ENCODE peak calls at places on chromosomes 16 and 17, in eight cellular contexts. W is astrocyte of the spinal cord; P is GM23248; S is CD8-positive, alpha-beta T cell; E is esophagus squamous epithelium; N is neural progenitor cell; M is HAP-1; Z is cardiac muscle cell. Q is an unnamed sample.

GRCh38 chr17:45792995-45793755 is 9.1 kb downstream of the CRHR1 start:
- DNase-seq in N (no peak), P (no peak), E (no peak), M (no peak), Z (peak; percentile 57), S (no peak), W (no peak), Q (no peak)

GRCh38 chr16:49788505-49788904 is 67.4 kb downstream of the ZNF423 start:
- DNase-seq in P (peak; percentile 14), W (no peak), N (no peak), S (no peak), E (no peak), M (no peak), Z (peak; percentile 46), Q (no peak)

GRCh38 chr17:81695801-81696200 is 7.4 kb upstream of the MRPL12 start:
- DNase-seq in W (no peak), N (no peak), E (no peak), P (no peak), S (no peak), Z (no peak), M (no peak), Q (no peak)

GRCh38 chr17:29569245-29569950 is 897 bp downstream of the TP53I13 start:
- DNase-seq in W (no peak), N (peak; percentile 15), P (peak; percentile 80), S (no peak), E (no peak), Z (no peak), M (peak; percentile 11), Q (peak; percentile 15)

GRCh38 chr16:84278968-84279367 is 15.7 kb upstream of the WFDC1 start:
- DNase-seq in P (no peak), Z (no peak), M (no peak), N (peak; percentile 63), W (no peak), S (no peak), E (no peak), Q (no peak)

GRCh38 chr17:38921756-38922411 is 3.5 kb upstream of the LASP1NB start:
- DNase-seq in E (no peak), Z (no peak), N (no peak), P (peak; percentile 21), M (peak; percentile 6), S (no peak), W (no peak), Q (peak; percentile 11)

GRCh38 chr16:13997933-13998332 is 73.2 kb upstream of the MRTFB start:
- DNase-seq in M (no peak), S (no peak), P (no peak), E (no peak), N (no peak), W (no peak), Z (no peak), Q (no peak)

GRCh38 chr17:77924757-77925336 is 33.7 kb upstream of the TNRC6C start:
- DNase-seq in Z (peak; percentile 97), S (no peak), M (no peak), E (no peak), W (peak; percentile 47), P (peak; percentile 33), N (peak; percentile 58), Q (no peak)

GRCh38 chr16:53922805-53923645 is 219.1 kb downstream of the FTO start:
- DNase-seq in S (no peak), P (no peak), M (no peak), E (no peak), Z (peak; percentile 38), N (no peak), W (peak; percentile 28), Q (no peak)

GRCh38 chr17:82399030-82399429 is 19.1 kb upstream of the HEXD start:
- DNase-seq in Z (peak; percentile 55), W (peak; percentile 78), N (no peak), E (no peak), P (peak; percentile 92), M (no peak), S (no peak), Q (no peak)

GRCh38 chr17:75406222-75406615 is 741 bp upstream of the GRB2 start:
- DNase-seq in P (peak; percentile 56), W (no peak), E (no peak), M (no peak), N (peak; percentile 28), Z (peak; percentile 24), S (no peak), Q (peak; percentile 66)

GRCh38 chr17:75404739-75405364 is 626 bp downstream of the GRB2 start:
- DNase-seq in P (peak; percentile 77), N (peak; percentile 68), M (peak; percentile 66), E (no peak), W (peak; percentile 36), S (peak; percentile 20), Z (peak; percentile 20), Q (peak; percentile 87)

GRCh38 chr17:75407655-75408352 is 2.3 kb upstream of the GRB2 start:
- DNase-seq in M (no peak), S (no peak), Z (no peak), P (no peak), W (no peak), N (no peak), E (no peak), Q (peak; percentile 4)

GRCh38 chr17:75405365-75406221 is at the start of gene GRB2:
- DNase-seq in Z (peak; percentile 97), P (peak; percentile 99), S (peak; percentile 99), W (peak; percentile 95), M (peak; percentile 99), E (peak; percentile 92), N (peak; percentile 98), Q (peak; percentile 100)

GRCh38 chr17:75404223-75404738 is 1.2 kb downstream of the GRB2 start:
- DNase-seq in Z (peak; percentile 85), W (peak; percentile 80), P (peak; percentile 94), S (peak; percentile 30), M (peak; percentile 85), N (peak; percentile 89), E (no peak), Q (peak; percentile 86)
- H3K4me3 ChIP-seq in Z (peak overlapping the region; percentile 88), W (peak overlapping the region; percentile 96), P (peak overlapping the region; percentile 89), S (peak overlapping the region; percentile 49), M (peak overlapping the region; percentile 98), N (peak overlapping the region; percentile 99), E (peak overlapping the region; percentile 96), Q (no peak overlapping the region)

GRCh38 chr17:5034651-5035050 is 575 bp downstream of the SLC52A1 start:
- DNase-seq in S (no peak), P (no peak), N (no peak), M (no peak), Z (no peak), E (no peak), W (no peak), Q (no peak)
- H3K4me3 ChIP-seq in S (no peak overlapping the region), P (no peak overlapping the region), N (no peak overlapping the region), M (no peak overlapping the region), Z (no peak overlapping the region), E (peak overlapping the region; percentile 61), W (no peak overlapping the region), Q (no peak overlapping the region)

GRCh38 chr17:68759002-68759342 is 157.8 kb upstream of the FAM20A start:
- DNase-seq in W (no peak), E (no peak), Z (no peak), M (no peak), S (no peak), N (no peak), P (no peak), Q (no peak)
- H3K4me3 ChIP-seq in W (no peak overlapping the region), E (peak overlapping the region; percentile 62), Z (no peak overlapping the region), M (no peak overlapping the region), S (no peak overlapping the region), N (no peak overlapping the region), P (peak overlapping the region; percentile 77), Q (no peak overlapping the region)

GRCh38 chr17:42564815-42565522 is 1.9 kb upstream of the MLX start:
- DNase-seq in N (no peak), Z (no peak), W (no peak), E (no peak), S (no peak), M (no peak), P (no peak), Q (no peak)
- H3K4me3 ChIP-seq in N (no peak overlapping the region), Z (no peak overlapping the region), W (no peak overlapping the region), E (no peak overlapping the region), S (no peak overlapping the region), M (no peak overlapping the region), P (no peak overlapping the region), Q (no peak overlapping the region)

DNA sequence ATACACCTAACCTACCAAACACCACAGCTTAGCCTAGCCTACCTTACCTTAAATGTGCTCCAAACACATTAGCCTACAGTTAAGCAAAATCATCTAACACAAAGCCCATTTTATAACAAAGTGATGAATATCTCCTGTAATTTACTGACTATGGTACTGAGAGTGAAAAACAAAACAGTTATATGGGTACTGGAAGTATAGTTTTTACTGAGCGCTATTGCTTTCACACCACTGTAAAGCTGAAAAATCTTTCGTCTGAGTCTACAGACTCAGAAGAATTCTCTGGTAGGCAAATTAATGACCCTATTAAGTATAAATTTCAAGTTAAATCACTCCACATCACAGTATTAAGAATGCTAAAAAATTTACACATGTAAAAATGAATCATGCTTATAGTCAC is 3.4 kb downstream of the GRB2 start:
- DNase-seq in S (no peak), P (no peak), E (no peak), Z (no peak), M (no peak), N (no peak), W (no peak), Q (no peak)
- H3K4me3 ChIP-seq in S (no peak overlapping the region), P (no peak overlapping the region), E (no peak overlapping the region), Z (no peak overlapping the region), M (no peak overlapping the region), N (no peak overlapping the region), W (no peak overlapping the region), Q (no peak overlapping the region)

DNA sequence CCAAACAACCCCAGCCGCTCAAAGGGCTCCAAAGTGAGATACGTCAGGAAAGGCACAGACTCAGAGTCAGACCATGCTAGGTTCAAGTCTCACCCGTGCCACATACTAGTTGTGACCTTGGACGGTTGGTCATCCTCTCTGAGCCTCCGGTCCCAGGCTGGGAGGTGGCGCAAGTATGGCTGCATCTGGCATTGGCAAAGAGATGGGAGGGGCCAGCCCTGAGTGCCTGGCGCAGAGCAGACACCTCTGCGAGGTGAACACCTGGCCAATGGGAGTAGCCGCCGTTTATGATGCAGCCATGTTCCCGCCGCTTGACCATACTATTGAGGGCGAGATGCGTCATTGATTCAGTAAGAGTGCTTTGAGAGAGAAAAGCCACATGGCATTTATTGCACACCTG is 97.8 kb upstream of the PLCG2 start:
- DNase-seq in M (no peak), P (no peak), Z (no peak), N (no peak), W (no peak), S (no peak), E (no peak), Q (no peak)
- H3K4me3 ChIP-seq in M (no peak overlapping the region), P (no peak overlapping the region), Z (no peak overlapping the region), N (no peak overlapping the region), W (no peak overlapping the region), S (no peak overlapping the region), E (no peak overlapping the region), Q (no peak overlapping the region)

GRCh38 chr17:4157618-4158333 is 14.8 kb downstream of the CYB5D2 start:
- DNase-seq in W (no peak), E (no peak), P (no peak), S (no peak), M (no peak), Z (no peak), N (no peak), Q (no peak)
- H3K4me3 ChIP-seq in W (no peak overlapping the region), E (no peak overlapping the region), P (no peak overlapping the region), S (no peak overlapping the region), M (no peak overlapping the region), Z (no peak overlapping the region), N (no peak overlapping the region), Q (no peak overlapping the region)

Q was measured in lower leg skin.